ENCODE peak calls at places on chromosomes 4 and X, in five cellular contexts. G, N, C, A and S are unnamed samples.

GRCh38 chr4:150006197-150006596 is 72.0 kb upstream of the DCLK2 start:
- DNase-seq in N (no peak), G (no peak), C (peak; percentile 14), A (no peak), S (no peak)

GRCh38 chr4:37471971-37472370 is 214.2 kb downstream of the RELL1 start:
- DNase-seq in G (peak; percentile 22), A (no peak), C (no peak), N (no peak), S (no peak)

GRCh38 chrX:131792789-131793462 is 230.2 kb upstream of the STK26 start:
- DNase-seq in G (peak; percentile 2), N (no peak), C (no peak), A (no peak), S (no peak)

GRCh38 chrX:110853610-110854009 is 58.0 kb upstream of the CHRDL1 start:
- DNase-seq in A (no peak), N (peak; percentile 1), C (peak; percentile 52), G (peak; percentile 4), S (peak; percentile 0)

GRCh38 chr4:128512161-128512560 is 224.5 kb upstream of the PGRMC2 start:
- DNase-seq in C (no peak), G (no peak), N (no peak), A (no peak), S (no peak)

GRCh38 chr4:81571105-81571504 is 99.4 kb upstream of the RASGEF1B start:
- DNase-seq in G (no peak), N (no peak), C (no peak), A (no peak), S (no peak)

GRCh38 chr4:22237155-22237751 is 278.6 kb downstream of the ADGRA3 start:
- DNase-seq in A (no peak), C (peak; percentile 7), N (peak; percentile 74), G (peak; percentile 47), S (no peak)

GRCh38 chrX:40009462-40009851 is 88.3 kb downstream of the BCOR start:
- DNase-seq in N (no peak), C (no peak), G (no peak), A (no peak), S (no peak)

GRCh38 chr4:178414881-178415446 is 972.7 kb upstream of the AGA start:
- DNase-seq in G (no peak), N (no peak), C (no peak), A (no peak), S (no peak)

GRCh38 chrX:140766024-140766611 is 56.6 kb downstream of the LINC00632 start:
- DNase-seq in G (peak; percentile 53), C (no peak), N (peak; percentile 45), A (peak; percentile 1), S (no peak)

GRCh38 chr4:42281324-42282020 is 115.8 kb upstream of the SHISA3 start:
- DNase-seq in A (no peak), C (no peak), N (no peak), G (no peak), S (no peak)

GRCh38 chrX:29662101-29662500 is 553.3 kb upstream of the MAGEB2 start:
- DNase-seq in G (no peak), A (no peak), C (no peak), N (no peak), S (no peak)

GRCh38 chrX:77698242-77698641 is 87.8 kb downstream of the ATRX start:
- DNase-seq in A (no peak), C (no peak), G (no peak), N (no peak), S (no peak)

GRCh38 chrX:41478397-41478911 is 31.3 kb downstream of the NYX start:
- DNase-seq in C (no peak), N (no peak), G (peak; percentile 52), A (no peak), S (peak; percentile 5)

GRCh38 chrX:25442501-25442900 is 426.7 kb upstream of the ARX start:
- DNase-seq in C (peak; percentile 0), G (no peak), A (no peak), N (no peak), S (no peak)

GRCh38 chrX:54785901-54786300 is 12.2 kb downstream of the ITIH6 start:
- DNase-seq in N (peak; percentile 38), A (no peak), G (no peak), C (no peak), S (no peak)

GRCh38 chrX:119015407-119016242 is 41.2 kb downstream of the LONRF3 start:
- DNase-seq in N (peak; percentile 58), G (no peak), C (no peak), A (peak; percentile 32), S (no peak)

GRCh38 chr4:1752284-1753041 is 31.1 kb downstream of the TACC3 start:
- DNase-seq in G (no peak), A (no peak), C (no peak), N (peak; percentile 81), S (no peak)

GRCh38 chr4:179225594-179225993 is 1783.4 kb upstream of the AGA start:
- DNase-seq in A (no peak), G (no peak), C (no peak), N (no peak), S (no peak)

GRCh38 chr4:120870279-120870673 is 52.2 kb downstream of the PRDM5 start:
- DNase-seq in C (no peak), G (no peak), A (no peak), N (no peak), S (no peak)

GRCh38 chr4:675980-676870 is 1.9 kb downstream of the MYL5 start:
- DNase-seq in C (no peak), A (no peak), N (peak; percentile 47), G (no peak), S (no peak)

GRCh38 chrX:136260801-136261200 is 9.6 kb upstream of the MAP7D3 start:
- DNase-seq in G (no peak), A (no peak), C (no peak), N (no peak), S (no peak)

GRCh38 chr4:80197601-80198444 is 520 bp downstream of the PRDM8 start:
- DNase-seq in A (no peak), G (no peak), N (peak; percentile 37), C (peak; percentile 52), S (no peak)

GRCh38 chr4:184268574-184269160 is 51.0 kb upstream of the ENPP6 start:
- DNase-seq in G (no peak), A (no peak), N (no peak), C (no peak), S (no peak)

GRCh38 chrX:111387470-111387869 is 24.5 kb downstream of the DCX start:
- DNase-seq in A (no peak), C (peak; percentile 66), G (no peak), N (no peak), S (no peak)

GRCh38 chrX:119753639-119754257 is 4.6 kb upstream of the SOWAHD start:
- DNase-seq in C (peak; percentile 14), N (peak; percentile 69), G (no peak), A (no peak), S (peak; percentile 17)

GRCh38 chrX:98795636-98796035 is 1614.4 kb downstream of the PCDH19 start:
- DNase-seq in C (no peak), A (no peak), N (no peak), G (no peak), S (no peak)

GRCh38 chr4:7957113-7957656 is 17.5 kb upstream of the AFAP1 start:
- DNase-seq in G (no peak), N (no peak), A (no peak), C (no peak), S (no peak)

GRCh38 chr4:169314906-169315305 is 44.1 kb upstream of the SH3RF1 start:
- DNase-seq in N (no peak), A (no peak), G (no peak), C (peak; percentile 79), S (no peak)

GRCh38 chrX:87661761-87662160 is 144.2 kb downstream of the KLHL4 start:
- DNase-seq in A (no peak), N (no peak), C (no peak), G (no peak), S (no peak)

GRCh38 chr4:3384771-3385701 is 56.7 kb upstream of the HGFAC start:
- DNase-seq in G (no peak), A (no peak), N (peak; percentile 14), C (no peak), S (no peak)

GRCh38 chrX:41332408-41332987 is 1.5 kb upstream of the DDX3X start:
- DNase-seq in C (no peak), G (peak; percentile 32), N (peak; percentile 50), A (no peak), S (no peak)

GRCh38 chrX:981791-982626 is 230.4 kb downstream of the CRLF2 start:
- DNase-seq in A (no peak), C (no peak), G (no peak), N (no peak), S (no peak)

GRCh38 chr4:23163649-23164436 is 471.1 kb downstream of the GBA3 start:
- DNase-seq in N (no peak), A (no peak), G (no peak), C (peak; percentile 2), S (no peak)

GRCh38 chrX:118528089-118528753 is 32.6 kb downstream of the DOCK11 start:
- DNase-seq in G (no peak), N (peak; percentile 76), C (no peak), A (peak; percentile 23), S (no peak)

GRCh38 chrX:21657318-21658151 is 595 bp downstream of the KLHL34 start:
- DNase-seq in C (no peak), G (no peak), A (no peak), N (no peak), S (no peak)